ENCODE peak calls at places on chromosomes 6 and 20, in five cellular contexts. H, R, A, V and C are unnamed samples. For H3K9me3, the result is how much of the 10 kb centered on the place peaks cover.

GRCh38 chr6:35483892-35484645 is 12.8 kb downstream of the TEAD3 start:
- DNase-seq in H (no peak), R (no peak), A (no peak), V (no peak), C (no peak)

GRCh38 chr6:8268606-8269005 is 166.3 kb upstream of the EEF1E1 start:
- DNase-seq in H (no peak), R (no peak), A (no peak), V (no peak), C (no peak)

GRCh38 chr20:23644159-23644558 is 6.4 kb upstream of the CST3 start:
- DNase-seq in H (no peak), R (no peak), A (no peak), V (no peak), C (no peak)

GRCh38 chr6:109738200-109738599 is 47.1 kb downstream of the FIG4 start:
- DNase-seq in H (no peak), R (no peak), A (no peak), V (no peak), C (no peak)

GRCh38 chr6:67336014-67336413 is 1299.1 kb upstream of the ADGRB3 start:
- DNase-seq in H (no peak), R (no peak), A (no peak), V (no peak), C (no peak)

GRCh38 chr6:2531426-2532208 is 219.1 kb downstream of the MYLK4 start:
- DNase-seq in H (no peak), R (no peak), A (no peak), V (peak), C (no peak)

GRCh38 chr6:110554966-110555460 is 78.6 kb upstream of the SLC22A16 start:
- DNase-seq in H (peak), R (no peak), A (no peak), V (no peak), C (no peak)

GRCh38 chr6:85610182-85610895 is 16.7 kb upstream of the SNX14 start:
- DNase-seq in H (no peak), R (no peak), A (no peak), V (no peak), C (no peak)

GRCh38 chr20:50315811-50316551 is 125.4 kb downstream of the CEBPB start:
- DNase-seq in H (no peak), R (no peak), A (no peak), V (no peak), C (no peak)

GRCh38 chr20:19990911-19991707 is 26.1 kb upstream of the NAA20 start:
- DNase-seq in H (no peak), R (no peak), A (no peak), V (no peak), C (no peak)

GRCh38 chr6:169868458-169868857 is 117.0 kb downstream of the ERMARD start:
- DNase-seq in H (no peak), R (no peak), A (peak), V (no peak), C (no peak)

GRCh38 chr20:34538671-34539123 is 19.8 kb upstream of the MAP1LC3A start:
- DNase-seq in H (no peak), R (peak), A (peak), V (peak), C (no peak)

GRCh38 chr20:40781340-40781916 is 92.4 kb upstream of the MAFB start:
- DNase-seq in H (no peak), R (no peak), A (no peak), V (no peak), C (no peak)

GRCh38 chr20:5773589-5773988 is 23.4 kb downstream of the SHLD1 start:
- DNase-seq in H (no peak), R (no peak), A (no peak), V (no peak), C (no peak)

GRCh38 chr20:46505501-46505900 is 7.9 kb downstream of the ZNF334 start:
- DNase-seq in H (no peak), R (no peak), A (no peak), V (no peak), C (no peak)

GRCh38 chr20:46501961-46502360 is 11.4 kb downstream of the ZNF334 start:
- DNase-seq in H (no peak), R (no peak), A (no peak), V (no peak), C (no peak)

GRCh38 chr20:46501337-46501942 is 11.9 kb downstream of the ZNF334 start:
- DNase-seq in H (no peak), R (no peak), A (no peak), V (peak), C (no peak)
- H3K9me3 ChIP-seq in H (under half), R (under half), A (under half), V (under half), C (under half)

GRCh38 chr6:42241915-42242314 is 24.3 kb upstream of the MRPS10 start:
- DNase-seq in H (no peak), R (no peak), A (no peak), V (no peak), C (no peak)

GRCh38 chr6:42236680-42237473 is 19.2 kb upstream of the MRPS10 start:
- DNase-seq in H (no peak), R (no peak), A (no peak), V (no peak), C (no peak)

GRCh38 chr6:42237857-42238256 is 20.2 kb upstream of the MRPS10 start:
- DNase-seq in H (no peak), R (no peak), A (no peak), V (no peak), C (no peak)

GRCh38 chr6:42239736-42240375 is 22.2 kb upstream of the MRPS10 start:
- DNase-seq in H (no peak), R (no peak), A (no peak), V (no peak), C (no peak)

DNA sequence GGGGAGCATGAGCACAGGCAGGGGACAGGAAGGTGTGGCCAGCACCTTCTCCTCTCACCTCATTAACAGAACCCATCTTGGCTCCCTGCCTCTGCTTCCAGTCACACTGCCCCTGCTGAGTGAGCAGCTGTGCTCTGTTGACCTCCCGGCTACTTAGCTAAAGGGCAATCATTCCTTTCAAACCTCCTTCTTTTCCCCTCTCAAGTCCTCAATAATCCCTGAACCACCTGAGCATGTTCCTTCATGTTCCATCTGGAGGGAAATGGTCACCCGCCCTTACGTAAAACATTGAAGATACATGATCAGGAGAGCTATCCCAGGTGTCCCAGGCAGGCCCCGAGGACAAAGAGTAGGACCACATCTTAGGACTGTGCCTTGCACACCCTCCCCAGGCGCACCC is 21.7 kb upstream of the MRPS10 start:
- DNase-seq in H (no peak), R (no peak), A (no peak), V (no peak), C (no peak)
- H3K9me3 ChIP-seq in H (under half), R (under half), A (under half), V (under half), C (under half)

DNA sequence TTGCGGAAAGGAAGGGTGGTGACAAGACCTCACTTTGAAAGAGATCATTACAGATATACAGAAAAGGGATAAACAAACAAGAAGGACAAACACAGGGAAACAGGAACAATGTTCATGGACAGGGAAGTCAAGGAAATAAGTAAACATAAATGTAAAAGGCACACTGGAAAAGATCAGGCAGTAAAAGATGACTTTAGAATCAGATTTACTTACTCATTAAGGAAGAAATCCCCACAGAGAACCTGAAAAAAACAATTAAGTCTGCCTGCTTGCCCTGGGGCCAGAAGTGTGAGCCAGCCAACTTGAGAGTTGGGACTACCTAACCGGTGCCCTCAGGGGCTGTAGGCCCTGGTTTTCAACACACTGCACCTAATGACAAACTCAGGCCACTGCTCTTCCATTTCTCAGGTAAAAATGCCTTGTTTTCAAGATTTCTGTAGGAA is 1.7 kb downstream of the APMAP start:
- DNase-seq in H (no peak), R (no peak), A (no peak), V (no peak), C (no peak)
- H3K9me3 ChIP-seq in H (under half), R (under half), A (under half), V (under half), C (under half)

GRCh38 chr6:155352130-155352420 is 37.8 kb upstream of the TFB1M start:
- DNase-seq in H (no peak), R (no peak), A (no peak), V (no peak), C (no peak)
- H3K9me3 ChIP-seq in H (under half), R (under half), A (under half), V (under half), C (under half)

DNA sequence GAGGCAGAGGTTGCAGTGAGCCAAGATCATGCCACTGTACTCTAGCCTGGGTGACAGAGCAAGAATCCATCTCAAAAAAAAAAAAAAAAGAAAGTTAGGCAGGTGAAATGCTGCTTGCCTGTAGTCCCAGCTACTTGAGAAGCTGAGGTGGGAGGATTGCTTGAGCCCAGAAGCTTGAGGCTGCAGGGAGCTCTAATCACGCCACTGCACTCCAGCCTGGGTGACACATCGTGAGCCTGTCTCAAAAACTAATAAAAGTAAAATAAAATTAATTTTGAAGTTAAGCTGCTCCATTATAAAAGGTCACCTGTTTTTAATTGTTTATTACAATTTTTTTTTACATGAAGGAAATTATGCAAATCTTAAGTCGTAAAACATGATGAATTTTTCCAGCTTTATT is 23.2 kb upstream of the SAMHD1 start:
- DNase-seq in H (no peak), R (no peak), A (no peak), V (no peak), C (no peak)
- H3K9me3 ChIP-seq in H (under half), R (under half), A (under half), V (under half), C (under half)

GRCh38 chr6:22544469-22544868 is 24.9 kb upstream of the HDGFL1 start:
- DNase-seq in H (no peak), R (no peak), A (no peak), V (peak), C (no peak)

GRCh38 chr6:22545051-22545450 is 24.3 kb upstream of the HDGFL1 start:
- DNase-seq in H (no peak), R (no peak), A (no peak), V (no peak), C (no peak)
- H3K9me3 ChIP-seq in H (under half), R (under half), A (under half), V (under half), C (under half)

GRCh38 chr6:919499-919898 is 226.6 kb upstream of the EXOC2 start:
- DNase-seq in H (no peak), R (no peak), A (no peak), V (no peak), C (no peak)
- H3K9me3 ChIP-seq in H (under half), R (under half), A (under half), V (under half), C (under half)